ENCODE peak calls at places on chromosomes 5 and 9, in seven cellular contexts. Y, E, V, C, T, N and P are unnamed samples.

GRCh38 chr9:86187121-86187520 is 72.3 kb downstream of the C9orf153 start:
- DNase-seq in Y (peak; percentile 62), E (no peak), V (peak; percentile 48), C (no peak), T (no peak), N (no peak), P (no peak)

GRCh38 chr9:85927077-85927476 is 13.9 kb upstream of the NAA35 start:
- DNase-seq in Y (no peak), E (no peak), V (no peak), C (no peak), T (no peak), N (peak; percentile 8), P (no peak)

GRCh38 chr9:86557918-86558317 is 203.7 kb upstream of the TUT7 start:
- DNase-seq in Y (no peak), E (no peak), V (no peak), C (no peak), T (no peak), N (no peak), P (no peak)

GRCh38 chr5:171306785-171307591 is 2.1 kb upstream of the TLX3 start:
- DNase-seq in Y (no peak), E (no peak), V (no peak), C (no peak), T (no peak), N (no peak), P (no peak)

GRCh38 chr9:136511670-136512592 is 29.1 kb upstream of the SEC16A start:
- DNase-seq in Y (no peak), E (no peak), V (no peak), C (no peak), T (no peak), N (no peak), P (no peak)

GRCh38 chr9:93451762-93452709 is 551 bp downstream of the FAM120A start:
- DNase-seq in Y (peak; percentile 57), E (peak; percentile 20), V (no peak), C (peak; percentile 66), T (no peak), N (peak; percentile 24), P (no peak)

GRCh38 chr9:107727113-107727780 is 237.7 kb upstream of the KLF4 start:
- DNase-seq in Y (no peak), E (no peak), V (no peak), C (no peak), T (no peak), N (peak; percentile 31), P (no peak)

GRCh38 chr5:36521838-36522745 is 84.3 kb upstream of the SLC1A3 start:
- DNase-seq in Y (peak; percentile 6), E (no peak), V (no peak), C (no peak), T (no peak), N (no peak), P (no peak)

GRCh38 chr5:132655821-132656773 is 1.9 kb upstream of the IL13 start:
- DNase-seq in Y (peak; percentile 28), E (peak; percentile 43), V (no peak), C (peak; percentile 58), T (no peak), N (peak; percentile 19), P (no peak)

GRCh38 chr5:83145882-83146331 is 68.6 kb downstream of the XRCC4 start:
- DNase-seq in Y (no peak), E (no peak), V (no peak), C (no peak), T (no peak), N (peak; percentile 87), P (no peak)

GRCh38 chr9:110932883-110933282 is 105.4 kb downstream of the LPAR1 start:
- DNase-seq in Y (no peak), E (no peak), V (no peak), C (no peak), T (no peak), N (no peak), P (no peak)

GRCh38 chr9:75088646-75089368 is 493 bp downstream of the OSTF1 start:
- DNase-seq in Y (peak; percentile 68), E (peak; percentile 70), V (peak; percentile 23), C (peak; percentile 71), T (no peak), N (peak; percentile 67), P (no peak)

GRCh38 chr5:82164957-82165698 is 113.0 kb downstream of the RPS23 start:
- DNase-seq in Y (peak; percentile 11), E (peak; percentile 24), V (no peak), C (no peak), T (no peak), N (peak; percentile 73), P (no peak)

GRCh38 chr5:121725450-121725849 is 126.2 kb upstream of the FTMT start:
- DNase-seq in Y (no peak), E (no peak), V (no peak), C (no peak), T (no peak), N (no peak), P (no peak)

GRCh38 chr5:1521671-1522600 is 1.8 kb downstream of the LPCAT1 start:
- DNase-seq in Y (peak; percentile 49), E (no peak), V (no peak), C (no peak), T (no peak), N (peak; percentile 72), P (no peak)

GRCh38 chr9:89522261-89522978 is 24.5 kb upstream of the SEMA4D start:
- DNase-seq in Y (no peak), E (no peak), V (no peak), C (peak; percentile 83), T (no peak), N (no peak), P (no peak)

GRCh38 chr9:28289732-28290131 is 716.5 kb upstream of the C9orf72 start:
- DNase-seq in Y (no peak), E (no peak), V (no peak), C (no peak), T (no peak), N (no peak), P (no peak)